ENCODE peak calls at places on chromosomes 2 and 18, in nine cellular contexts. G is lower lobe of right lung; S is CD8-positive, alpha-beta memory T cell; H is GM23248; P is right cardiac atrium; O is neural progenitor cell; M is H9; Z is right lobe of liver; D is breast epithelium. U is an unnamed sample.

GRCh38 chr2:6683481-6683880 is 182.2 kb downstream of the CMPK2 start:
- DNase-seq in G (no peak), S (no peak), H (no peak), P (no peak), O (no peak), M (no peak), Z (no peak), D (no peak), U (no peak)

GRCh38 chr2:224723606-224724217 is 7.5 kb upstream of the CCDC195 start:
- DNase-seq in G (no peak), S (no peak), H (peak), P (no peak), O (no peak), M (no peak), Z (no peak), D (no peak), U (no peak)

GRCh38 chr2:231181848-231182247 is 16.6 kb upstream of the ARMC9 start:
- DNase-seq in G (peak), S (no peak), H (peak), P (peak), O (no peak), M (no peak), Z (peak), D (no peak), U (no peak)

GRCh38 chr2:134206573-134206972 is 47.3 kb upstream of the MGAT5 start:
- DNase-seq in G (no peak), S (no peak), H (peak), P (peak), O (no peak), M (no peak), Z (no peak), D (no peak), U (no peak)

GRCh38 chr2:241156997-241157441 is 6.8 kb downstream of the PPP1R7 start:
- DNase-seq in G (no peak), S (no peak), H (no peak), P (no peak), O (no peak), M (no peak), Z (no peak), D (no peak), U (no peak)

GRCh38 chr2:231932711-231932970 is 6.4 kb upstream of the NPPC start:
- DNase-seq in G (no peak), S (no peak), H (no peak), P (no peak), O (no peak), M (no peak), Z (no peak), D (peak), U (no peak)

GRCh38 chr2:38509322-38509946 is 93.3 kb downstream of the HNRNPLL start:
- DNase-seq in G (no peak), S (no peak), H (peak), P (no peak), O (no peak), M (no peak), Z (no peak), D (no peak), U (no peak)

GRCh38 chr2:10162586-10163497 is 40.3 kb downstream of the RRM2 start:
- DNase-seq in G (no peak), S (no peak), H (no peak), P (no peak), O (peak), M (peak), Z (peak), D (no peak), U (no peak)

GRCh38 chr2:9004338-9005204 is 1.1 kb upstream of the MBOAT2 start:
- DNase-seq in G (no peak), S (no peak), H (peak), P (no peak), O (no peak), M (no peak), Z (no peak), D (no peak), U (no peak)

GRCh38 chr2:30385327-30385726 is 61.7 kb upstream of the LCLAT1 start:
- DNase-seq in G (no peak), S (no peak), H (peak), P (no peak), O (peak), M (peak), Z (no peak), D (no peak), U (no peak)

GRCh38 chr2:236054125-236054524 is 114.1 kb downstream of the GBX2 start:
- DNase-seq in G (no peak), S (no peak), H (peak), P (no peak), O (no peak), M (no peak), Z (no peak), D (no peak), U (no peak)

GRCh38 chr2:129802290-129802689 is 177.2 kb upstream of the RAB6C start:
- DNase-seq in G (no peak), S (no peak), H (no peak), P (no peak), O (no peak), M (no peak), Z (no peak), D (no peak), U (no peak)

GRCh38 chr2:27729614-27730013 is 41.9 kb upstream of the MRPL33 start:
- DNase-seq in G (no peak), S (no peak), H (no peak), P (no peak), O (no peak), M (no peak), Z (no peak), D (no peak), U (no peak)

DNA sequence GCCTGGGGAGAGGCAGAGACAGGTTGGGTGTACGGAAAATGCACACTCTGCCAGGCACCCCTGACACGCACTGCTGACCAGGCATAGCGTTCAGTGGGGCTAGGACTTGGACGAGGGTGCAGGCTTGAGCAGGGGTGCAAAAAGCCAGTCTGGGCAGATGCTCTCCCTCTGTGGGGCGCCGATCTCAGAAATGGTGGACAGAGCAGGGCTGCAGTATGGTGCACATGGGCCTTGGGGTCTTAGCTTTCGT is 1.0 kb upstream of the ARHGEF4 start:
- DNase-seq in G (no peak), S (no peak), H (no peak), P (no peak), O (peak), M (no peak), Z (no peak), D (no peak), U (no peak)
- H3K27ac ChIP-seq in G (no peak), S (no peak), H (no peak), P (no peak), O (no peak), M (no peak), Z (no peak), D (no peak), U (no peak)

GRCh38 chr2:54518430-54518829 is 62.3 kb downstream of the SPTBN1 start:
- DNase-seq in G (no peak), S (no peak), H (no peak), P (no peak), O (no peak), M (no peak), Z (no peak), D (no peak), U (no peak)

GRCh38 chr2:54520687-54521086 is 64.6 kb downstream of the SPTBN1 start:
- DNase-seq in G (no peak), S (no peak), H (peak), P (no peak), O (no peak), M (no peak), Z (no peak), D (no peak), U (no peak)

GRCh38 chr2:54516842-54517241 is 60.7 kb downstream of the SPTBN1 start:
- DNase-seq in G (no peak), S (no peak), H (no peak), P (no peak), O (no peak), M (peak), Z (no peak), D (no peak), U (no peak)

GRCh38 chr2:54522624-54523281 is 66.6 kb downstream of the SPTBN1 start:
- DNase-seq in G (peak), S (peak), H (peak), P (no peak), O (peak), M (peak), Z (peak), D (peak), U (peak)

GRCh38 chr2:54519841-54520459 is 63.8 kb downstream of the SPTBN1 start:
- DNase-seq in G (no peak), S (no peak), H (no peak), P (no peak), O (no peak), M (no peak), Z (no peak), D (no peak), U (no peak)
- H3K27ac ChIP-seq in G (no peak), S (no peak), H (peak), P (no peak), O (no peak), M (no peak), Z (no peak), D (no peak), U (no peak)

DNA sequence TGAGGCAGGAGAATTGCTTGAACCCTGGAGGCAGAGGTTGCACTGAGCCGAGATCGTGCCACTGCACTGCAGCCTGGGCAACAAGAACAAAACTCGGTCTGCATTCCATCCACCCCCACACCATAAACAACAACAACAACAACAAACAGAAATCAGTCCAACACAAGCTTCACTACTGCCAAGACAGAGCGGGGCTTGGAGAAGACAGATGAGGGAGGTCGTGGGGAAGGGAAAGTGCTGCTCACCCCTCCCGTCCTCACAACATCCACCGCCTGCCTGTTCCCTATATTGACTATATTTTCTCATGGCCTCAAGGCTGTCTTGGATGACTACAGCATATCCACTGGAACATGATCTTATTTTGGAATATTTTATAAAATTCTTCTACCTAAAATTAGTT is 137.6 kb upstream of the TTC39C start:
- DNase-seq in G (no peak), S (no peak), H (no peak), P (no peak), O (no peak), M (no peak), Z (no peak), D (no peak), U (no peak)
- H3K27ac ChIP-seq in G (no peak), S (no peak), H (no peak), P (no peak), O (no peak), M (no peak), Z (no peak), D (no peak), U (no peak)

GRCh38 chr18:45348974-45349373 is 266.3 kb upstream of the SLC14A2 start:
- DNase-seq in G (no peak), S (no peak), H (no peak), P (no peak), O (no peak), M (no peak), Z (no peak), D (no peak), U (no peak)
- H3K27ac ChIP-seq in G (no peak), S (no peak), H (no peak), P (peak), O (no peak), M (no peak), Z (no peak), D (no peak), U (no peak)

GRCh38 chr2:43465234-43465633 is 130.6 kb downstream of the THADA start:
- DNase-seq in G (no peak), S (no peak), H (no peak), P (no peak), O (no peak), M (no peak), Z (no peak), D (no peak), U (no peak)
- H3K27ac ChIP-seq in G (peak), S (no peak), H (no peak), P (peak), O (no peak), M (no peak), Z (no peak), D (peak), U (no peak)

GRCh38 chr18:63997041-63997440 is 27.2 kb downstream of the SERPINB8 start:
- DNase-seq in G (no peak), S (no peak), H (peak), P (no peak), O (no peak), M (no peak), Z (no peak), D (no peak), U (no peak)
- H3K27ac ChIP-seq in G (no peak), S (no peak), H (no peak), P (no peak), O (no peak), M (no peak), Z (no peak), D (no peak), U (no peak)

U was measured in CD8-positive, alpha-beta T cell.